ENCODE peak calls at places on chromosomes 12 and 14, in eight cellular contexts. One of them, this sample, is unnamed. For H3K27me3 and H3K4me1, the result is how much of the 10 kb centered on the place peaks cover.

GRCh38 chr14:105486974-105487448 is 325 bp downstream of the CRIP1 start:
- DNase-seq in hepatocyte: no peak
- DNase-seq in PC-3: no peak
- DNase-seq in neural progenitor cell: peak
- DNase-seq in HCT116: no peak
- DNase-seq in MM.1S: no peak
- DNase-seq in SK-N-SH: no peak
- DNase-seq in GM23338: peak
- DNase-seq in this sample: no peak

GRCh38 chr14:24052656-24053547 is 1.1 kb downstream of the CARMIL3 start:
- DNase-seq in hepatocyte: no peak
- DNase-seq in PC-3: no peak
- DNase-seq in neural progenitor cell: no peak
- DNase-seq in HCT116: no peak
- DNase-seq in MM.1S: no peak
- DNase-seq in SK-N-SH: no peak
- DNase-seq in GM23338: no peak
- DNase-seq in this sample: peak

GRCh38 chr12:52203126-52203921 is 11.5 kb upstream of the KRT80 start:
- DNase-seq in hepatocyte: peak
- DNase-seq in PC-3: peak
- DNase-seq in neural progenitor cell: peak
- DNase-seq in HCT116: peak
- DNase-seq in MM.1S: no peak
- DNase-seq in SK-N-SH: peak
- DNase-seq in GM23338: no peak
- DNase-seq in this sample: peak

GRCh38 chr14:23113346-23114119 is 5.5 kb downstream of the CEBPE start:
- DNase-seq in hepatocyte: no peak
- DNase-seq in PC-3: no peak
- DNase-seq in neural progenitor cell: peak
- DNase-seq in HCT116: no peak
- DNase-seq in MM.1S: no peak
- DNase-seq in SK-N-SH: no peak
- DNase-seq in GM23338: no peak
- DNase-seq in this sample: peak

GRCh38 chr14:38078393-38078792 is 129.3 kb upstream of the SSTR1 start:
- DNase-seq in hepatocyte: no peak
- DNase-seq in PC-3: peak
- DNase-seq in neural progenitor cell: no peak
- DNase-seq in HCT116: no peak
- DNase-seq in MM.1S: peak
- DNase-seq in SK-N-SH: no peak
- DNase-seq in GM23338: no peak
- DNase-seq in this sample: no peak

GRCh38 chr12:108468149-108468968 is 46.7 kb upstream of the FICD start:
- DNase-seq in hepatocyte: peak
- DNase-seq in PC-3: peak
- DNase-seq in neural progenitor cell: peak
- DNase-seq in HCT116: no peak
- DNase-seq in MM.1S: peak
- DNase-seq in SK-N-SH: no peak
- DNase-seq in GM23338: peak
- DNase-seq in this sample: peak

GRCh38 chr14:26598672-26599131 is 869 bp upstream of the NOVA1 start:
- DNase-seq in hepatocyte: no peak
- DNase-seq in PC-3: no peak
- DNase-seq in neural progenitor cell: no peak
- DNase-seq in HCT116: no peak
- DNase-seq in MM.1S: no peak
- DNase-seq in SK-N-SH: peak
- DNase-seq in GM23338: no peak
- DNase-seq in this sample: no peak

GRCh38 chr12:73421832-73422231 is 1115.8 kb upstream of the ATXN7L3B start:
- DNase-seq in hepatocyte: no peak
- DNase-seq in PC-3: peak
- DNase-seq in neural progenitor cell: no peak
- DNase-seq in HCT116: no peak
- DNase-seq in MM.1S: peak
- DNase-seq in SK-N-SH: no peak
- DNase-seq in GM23338: no peak
- DNase-seq in this sample: peak

GRCh38 chr14:87830443-87831096 is 162.4 kb downstream of the GALC start:
- DNase-seq in hepatocyte: no peak
- DNase-seq in PC-3: no peak
- DNase-seq in neural progenitor cell: peak
- DNase-seq in HCT116: no peak
- DNase-seq in MM.1S: no peak
- DNase-seq in SK-N-SH: no peak
- DNase-seq in GM23338: peak
- DNase-seq in this sample: peak

GRCh38 chr12:31246470-31246850 is 79.5 kb downstream of the SINHCAF start:
- DNase-seq in hepatocyte: no peak
- DNase-seq in PC-3: no peak
- DNase-seq in neural progenitor cell: no peak
- DNase-seq in HCT116: no peak
- DNase-seq in MM.1S: no peak
- DNase-seq in SK-N-SH: no peak
- DNase-seq in GM23338: no peak
- DNase-seq in this sample: peak

GRCh38 chr14:31059152-31059924 is 33.2 kb upstream of the STRN3 start:
- DNase-seq in hepatocyte: peak
- DNase-seq in PC-3: peak
- DNase-seq in neural progenitor cell: peak
- DNase-seq in HCT116: no peak
- DNase-seq in MM.1S: no peak
- DNase-seq in SK-N-SH: no peak
- DNase-seq in GM23338: peak
- DNase-seq in this sample: peak

GRCh38 chr12:20044836-20045235 is 323.5 kb upstream of the PDE3A start:
- DNase-seq in hepatocyte: no peak
- DNase-seq in PC-3: peak
- DNase-seq in neural progenitor cell: no peak
- DNase-seq in HCT116: no peak
- DNase-seq in MM.1S: no peak
- DNase-seq in SK-N-SH: peak
- DNase-seq in GM23338: no peak
- DNase-seq in this sample: peak

GRCh38 chr12:43480591-43480990 is 71.4 kb downstream of the ADAMTS20 start:
- DNase-seq in hepatocyte: no peak
- DNase-seq in PC-3: no peak
- DNase-seq in neural progenitor cell: no peak
- DNase-seq in HCT116: no peak
- DNase-seq in MM.1S: no peak
- DNase-seq in SK-N-SH: no peak
- DNase-seq in GM23338: no peak
- DNase-seq in this sample: no peak

GRCh38 chr14:38129705-38130104 is 78.0 kb upstream of the SSTR1 start:
- DNase-seq in hepatocyte: no peak
- DNase-seq in PC-3: no peak
- DNase-seq in neural progenitor cell: no peak
- DNase-seq in HCT116: no peak
- DNase-seq in MM.1S: no peak
- DNase-seq in SK-N-SH: no peak
- DNase-seq in GM23338: no peak
- DNase-seq in this sample: no peak

GRCh38 chr12:6373022-6373787 is 2.2 kb downstream of the SCNN1A start:
- DNase-seq in hepatocyte: no peak
- DNase-seq in PC-3: no peak
- DNase-seq in neural progenitor cell: no peak
- DNase-seq in HCT116: peak
- DNase-seq in MM.1S: no peak
- DNase-seq in SK-N-SH: no peak
- DNase-seq in GM23338: no peak
- DNase-seq in this sample: no peak

GRCh38 chr14:28742171-28742846 is 24.3 kb upstream of the FOXG1 start:
- DNase-seq in hepatocyte: no peak
- DNase-seq in PC-3: peak
- DNase-seq in neural progenitor cell: no peak
- DNase-seq in HCT116: no peak
- DNase-seq in MM.1S: no peak
- DNase-seq in SK-N-SH: no peak
- DNase-seq in GM23338: no peak
- DNase-seq in this sample: no peak

GRCh38 chr12:75545636-75546035 is 34.2 kb upstream of the KRR1 start:
- DNase-seq in hepatocyte: no peak
- DNase-seq in PC-3: no peak
- DNase-seq in neural progenitor cell: no peak
- DNase-seq in HCT116: no peak
- DNase-seq in MM.1S: no peak
- DNase-seq in SK-N-SH: no peak
- DNase-seq in GM23338: no peak
- DNase-seq in this sample: no peak

GRCh38 chr12:75548879-75549278 is 37.5 kb upstream of the KRR1 start:
- DNase-seq in hepatocyte: no peak
- DNase-seq in PC-3: no peak
- DNase-seq in neural progenitor cell: no peak
- DNase-seq in HCT116: no peak
- DNase-seq in MM.1S: no peak
- DNase-seq in SK-N-SH: no peak
- DNase-seq in GM23338: peak
- DNase-seq in this sample: no peak

GRCh38 chr12:75539889-75540288 is 28.5 kb upstream of the KRR1 start:
- DNase-seq in hepatocyte: no peak
- DNase-seq in PC-3: no peak
- DNase-seq in neural progenitor cell: no peak
- DNase-seq in HCT116: no peak
- DNase-seq in MM.1S: no peak
- DNase-seq in SK-N-SH: no peak
- DNase-seq in GM23338: no peak
- DNase-seq in this sample: no peak

GRCh38 chr12:75543529-75543928 is 32.1 kb upstream of the KRR1 start:
- DNase-seq in hepatocyte: no peak
- DNase-seq in PC-3: no peak
- DNase-seq in neural progenitor cell: no peak
- DNase-seq in HCT116: no peak
- DNase-seq in MM.1S: no peak
- DNase-seq in SK-N-SH: no peak
- DNase-seq in GM23338: no peak
- DNase-seq in this sample: no peak

GRCh38 chr12:75542942-75543341 is 31.5 kb upstream of the KRR1 start:
- DNase-seq in hepatocyte: no peak
- DNase-seq in PC-3: no peak
- DNase-seq in neural progenitor cell: no peak
- DNase-seq in HCT116: no peak
- DNase-seq in MM.1S: no peak
- DNase-seq in SK-N-SH: no peak
- DNase-seq in GM23338: no peak
- DNase-seq in this sample: no peak
- TF ChIP-seq EZH2phosphoT487 in hepatocyte: no peak
- TF ChIP-seq EZH2phosphoT487 in PC-3: no peak
- TF ChIP-seq EZH2phosphoT487 in neural progenitor cell: no peak
- TF ChIP-seq EZH2phosphoT487 in HCT116: no peak
- TF ChIP-seq EZH2phosphoT487 in MM.1S: no peak
- TF ChIP-seq EZH2phosphoT487 in SK-N-SH: no peak
- TF ChIP-seq EZH2phosphoT487 in GM23338: no peak
- TF ChIP-seq EZH2phosphoT487 in this sample: no peak

DNA sequence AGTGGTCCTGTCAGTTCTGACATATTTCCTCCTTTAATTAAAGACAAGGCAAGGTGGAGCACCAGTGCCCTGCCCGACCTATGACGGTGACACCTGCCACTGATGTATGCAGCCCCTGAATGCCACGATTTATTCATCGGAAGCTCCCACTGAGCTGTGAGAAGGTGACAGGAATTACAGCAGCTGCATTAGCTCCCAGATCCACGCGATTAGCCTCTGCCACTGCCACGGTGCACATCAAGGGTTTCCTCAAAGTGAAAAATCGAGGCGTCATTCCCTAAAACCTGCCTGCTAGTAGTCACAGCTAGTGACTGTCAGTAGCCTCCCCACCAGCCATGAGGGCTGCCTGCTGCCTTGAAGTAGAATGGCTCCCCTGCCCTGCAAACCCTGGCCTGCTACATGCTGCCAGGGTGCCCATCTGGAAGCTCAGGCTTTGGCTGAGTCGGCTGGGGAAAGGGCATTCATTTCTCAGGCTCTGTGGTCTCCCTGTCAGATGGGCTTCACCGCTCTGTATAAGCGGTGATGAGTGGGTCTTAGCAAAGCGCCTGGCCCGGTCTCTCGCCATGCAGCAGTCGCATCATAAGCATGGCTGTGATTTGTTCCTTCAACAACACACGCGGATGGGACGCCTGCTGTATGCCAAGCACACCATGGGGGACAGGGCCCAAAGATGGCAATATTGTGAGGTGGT is 8.2 kb upstream of the BCL11B start:
- DNase-seq in hepatocyte: no peak
- DNase-seq in PC-3: no peak
- DNase-seq in neural progenitor cell: no peak
- DNase-seq in HCT116: no peak
- DNase-seq in MM.1S: no peak
- DNase-seq in SK-N-SH: no peak
- DNase-seq in GM23338: no peak
- DNase-seq in this sample: no peak
- H3K27me3 ChIP-seq in hepatocyte: under half
- H3K27me3 ChIP-seq in PC-3: half or more
- H3K27me3 ChIP-seq in neural progenitor cell: under half
- H3K27me3 ChIP-seq in HCT116: under half
- H3K27me3 ChIP-seq in MM.1S: under half
- H3K27me3 ChIP-seq in SK-N-SH: half or more
- H3K27me3 ChIP-seq in GM23338: under half
- H3K27me3 ChIP-seq in this sample: under half

DNA sequence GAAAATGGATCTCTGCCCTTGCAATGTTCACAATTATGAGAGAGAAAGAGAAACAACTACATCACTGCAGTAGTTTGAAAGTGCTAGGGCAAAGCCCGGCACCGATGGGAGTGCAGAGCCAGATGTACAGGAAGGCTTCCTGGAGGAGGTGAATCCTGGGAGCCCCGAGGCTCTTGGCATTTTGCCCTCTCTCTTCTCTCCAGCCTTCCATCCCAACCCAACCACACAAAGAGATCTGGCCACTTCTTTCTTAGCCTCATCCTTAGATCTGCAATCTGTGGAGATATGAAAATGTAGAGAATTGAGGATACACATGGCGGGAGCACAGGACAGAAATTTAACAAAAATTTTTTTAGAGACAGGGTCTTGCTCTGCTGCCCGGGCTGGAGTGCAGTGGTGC is 3.3 kb upstream of the PAPLN start:
- DNase-seq in hepatocyte: no peak
- DNase-seq in PC-3: no peak
- DNase-seq in neural progenitor cell: no peak
- DNase-seq in HCT116: no peak
- DNase-seq in MM.1S: no peak
- DNase-seq in SK-N-SH: no peak
- DNase-seq in GM23338: no peak
- DNase-seq in this sample: no peak
- H3K4me1 ChIP-seq in hepatocyte: half or more
- H3K4me1 ChIP-seq in PC-3: under half
- H3K4me1 ChIP-seq in neural progenitor cell: half or more
- H3K4me1 ChIP-seq in HCT116: under half
- H3K4me1 ChIP-seq in MM.1S: under half
- H3K4me1 ChIP-seq in SK-N-SH: under half
- H3K4me1 ChIP-seq in GM23338: half or more
- H3K4me1 ChIP-seq in this sample: under half

DNA sequence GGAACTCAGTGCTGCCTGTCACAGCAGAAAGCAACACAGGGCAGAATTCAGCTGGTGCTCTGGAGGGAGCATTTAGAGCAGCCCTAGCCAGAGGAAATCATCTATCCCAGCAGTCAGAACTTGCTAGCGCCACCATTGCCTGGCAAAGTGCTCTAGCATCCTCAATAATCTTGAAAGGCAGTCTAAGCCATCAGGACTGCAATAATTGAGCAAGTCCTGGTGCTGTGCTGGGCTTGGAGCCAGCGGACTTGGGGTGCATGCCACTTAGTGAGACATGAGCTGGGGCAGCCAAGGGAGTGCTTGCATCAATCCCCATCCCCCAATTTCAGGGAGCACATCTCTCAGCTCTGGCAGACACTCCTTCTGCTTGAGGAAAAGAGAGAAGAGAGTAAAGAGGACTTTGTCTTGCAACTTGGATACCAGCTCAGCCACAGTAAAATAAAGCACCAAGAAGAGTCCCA is 44.7 kb upstream of the ZDHHC17 start:
- DNase-seq in hepatocyte: no peak
- DNase-seq in PC-3: no peak
- DNase-seq in neural progenitor cell: no peak
- DNase-seq in HCT116: no peak
- DNase-seq in MM.1S: no peak
- DNase-seq in SK-N-SH: no peak
- DNase-seq in GM23338: peak
- DNase-seq in this sample: peak
- TF ChIP-seq EZH2phosphoT487 in hepatocyte: no peak
- TF ChIP-seq EZH2phosphoT487 in PC-3: no peak
- TF ChIP-seq EZH2phosphoT487 in neural progenitor cell: no peak
- TF ChIP-seq EZH2phosphoT487 in HCT116: no peak
- TF ChIP-seq EZH2phosphoT487 in MM.1S: no peak
- TF ChIP-seq EZH2phosphoT487 in SK-N-SH: no peak
- TF ChIP-seq EZH2phosphoT487 in GM23338: no peak
- TF ChIP-seq EZH2phosphoT487 in this sample: no peak